ENCODE peak calls at places on chromosomes 11 and 22, in four cellular contexts. One of them, this sample, is unnamed.

GRCh38 chr11:11125618-11126017 is 227.4 kb downstream of the CSNK2A3 start:
- DNase-seq in IMR-90: no peak
- DNase-seq in H1: no peak
- DNase-seq in H9: no peak
- DNase-seq in this sample: no peak

GRCh38 chr11:69796063-69796462 is 20.9 kb upstream of the FGF4 start:
- DNase-seq in IMR-90: no peak
- DNase-seq in H1: no peak
- DNase-seq in H9: no peak
- DNase-seq in this sample: no peak

GRCh38 chr11:70549796-70550195 is 151.5 kb downstream of the CTTN start:
- DNase-seq in IMR-90: no peak
- DNase-seq in H1: no peak
- DNase-seq in H9: no peak
- DNase-seq in this sample: no peak

GRCh38 chr11:130181295-130182272 is 22.0 kb downstream of the ST14 start:
- DNase-seq in IMR-90: peak
- DNase-seq in H1: no peak
- DNase-seq in H9: no peak
- DNase-seq in this sample: no peak

GRCh38 chr11:23278121-23278520 is 417.8 kb upstream of the CCDC179 start:
- DNase-seq in IMR-90: peak
- DNase-seq in H1: no peak
- DNase-seq in H9: no peak
- DNase-seq in this sample: no peak

GRCh38 chr11:100932474-100933100 is 197.0 kb downstream of the PGR start:
- DNase-seq in IMR-90: peak
- DNase-seq in H1: no peak
- DNase-seq in H9: no peak
- DNase-seq in this sample: peak

GRCh38 chr11:2444301-2445106 is at the start of the genes KCNQ1 and TRPM5:
- DNase-seq in IMR-90: no peak
- DNase-seq in H1: peak
- DNase-seq in H9: peak
- DNase-seq in this sample: peak

GRCh38 chr11:131685206-131685605 is 314.8 kb downstream of the NTM start:
- DNase-seq in IMR-90: no peak
- DNase-seq in H1: no peak
- DNase-seq in H9: no peak
- DNase-seq in this sample: no peak

GRCh38 chr11:36253238-36253637 is 36.0 kb downstream of the COMMD9 start:
- DNase-seq in IMR-90: no peak
- DNase-seq in H1: no peak
- DNase-seq in H9: no peak
- DNase-seq in this sample: peak

GRCh38 chr11:68524213-68524612 is 63.7 kb downstream of the PPP6R3 start:
- DNase-seq in IMR-90: no peak
- DNase-seq in H1: no peak
- DNase-seq in H9: no peak
- DNase-seq in this sample: no peak

GRCh38 chr11:130816941-130817607 is 99.2 kb downstream of the SNX19 start:
- DNase-seq in IMR-90: no peak
- DNase-seq in H1: no peak
- DNase-seq in H9: no peak
- DNase-seq in this sample: no peak

GRCh38 chr11:16604784-16605439 is 133.5 kb upstream of the C11orf58 start:
- DNase-seq in IMR-90: peak
- DNase-seq in H1: peak
- DNase-seq in H9: peak
- DNase-seq in this sample: peak

GRCh38 chr11:43582024-43582836 is 98.3 kb upstream of the HSD17B12 start:
- DNase-seq in IMR-90: no peak
- DNase-seq in H1: peak
- DNase-seq in H9: no peak
- DNase-seq in this sample: no peak

GRCh38 chr11:304915-305833 is 2.4 kb upstream of the IFITM2 start:
- DNase-seq in IMR-90: peak
- DNase-seq in H1: no peak
- DNase-seq in H9: peak
- DNase-seq in this sample: peak

GRCh38 chr22:42743501-42743991 is 22.9 kb upstream of the A4GALT start:
- DNase-seq in IMR-90: no peak
- DNase-seq in H1: no peak
- DNase-seq in H9: no peak
- DNase-seq in this sample: no peak

GRCh38 chr11:61467609-61468401 is 37.9 kb downstream of the SDHAF2 start:
- DNase-seq in IMR-90: no peak
- DNase-seq in H1: no peak
- DNase-seq in H9: no peak
- DNase-seq in this sample: no peak

GRCh38 chr11:68584097-68584496 is 100.2 kb upstream of the GAL start:
- DNase-seq in IMR-90: peak
- DNase-seq in H1: peak
- DNase-seq in H9: peak
- DNase-seq in this sample: peak

GRCh38 chr11:34308821-34309585 is 48.8 kb downstream of the ABTB2 start:
- DNase-seq in IMR-90: no peak
- DNase-seq in H1: no peak
- DNase-seq in H9: no peak
- DNase-seq in this sample: no peak

GRCh38 chr11:111604392-111605009 is 2.3 kb downstream of the SIK2 start:
- DNase-seq in IMR-90: peak
- DNase-seq in H1: no peak
- DNase-seq in H9: no peak
- DNase-seq in this sample: peak

GRCh38 chr11:122146475-122146874 is 30.5 kb upstream of the BLID start:
- DNase-seq in IMR-90: peak
- DNase-seq in H1: no peak
- DNase-seq in H9: no peak
- DNase-seq in this sample: no peak

GRCh38 chr11:69680688-69681087 is 5.5 kb upstream of the LTO1 start:
- DNase-seq in IMR-90: no peak
- DNase-seq in H1: no peak
- DNase-seq in H9: no peak
- DNase-seq in this sample: no peak

GRCh38 chr11:129223701-129224149 is 31.6 kb upstream of the ARHGAP32 start:
- DNase-seq in IMR-90: peak
- DNase-seq in H1: no peak
- DNase-seq in H9: no peak
- DNase-seq in this sample: no peak

GRCh38 chr11:68445531-68446035 is 15.0 kb upstream of the PPP6R3 start:
- DNase-seq in IMR-90: no peak
- DNase-seq in H1: no peak
- DNase-seq in H9: no peak
- DNase-seq in this sample: no peak

GRCh38 chr22:30286813-30287625 is 2.3 kb downstream of the CASTOR1 start:
- DNase-seq in IMR-90: peak
- DNase-seq in H1: peak
- DNase-seq in H9: peak
- DNase-seq in this sample: peak

GRCh38 chr11:96002754-96003290 is 78.9 kb upstream of the MTMR2 start:
- DNase-seq in IMR-90: no peak
- DNase-seq in H1: no peak
- DNase-seq in H9: no peak
- DNase-seq in this sample: no peak

GRCh38 chr22:20647586-20648305 is 126.2 kb upstream of the SERPIND1 start:
- DNase-seq in IMR-90: no peak
- DNase-seq in H1: peak
- DNase-seq in H9: peak
- DNase-seq in this sample: no peak

GRCh38 chr11:76724162-76724768 is 53.7 kb upstream of the LRRC32 start:
- DNase-seq in IMR-90: no peak
- DNase-seq in H1: peak
- DNase-seq in H9: no peak
- DNase-seq in this sample: no peak

GRCh38 chr11:129546266-129546665 is 170.6 kb downstream of the BARX2 start:
- DNase-seq in IMR-90: no peak
- DNase-seq in H1: no peak
- DNase-seq in H9: no peak
- DNase-seq in this sample: no peak

GRCh38 chr11:108906329-108906728 is 241.5 kb downstream of the DDX10 start:
- DNase-seq in IMR-90: peak
- DNase-seq in H1: no peak
- DNase-seq in H9: no peak
- DNase-seq in this sample: no peak

GRCh38 chr11:57459112-57460016 is 964 bp upstream of the RTN4RL2 start:
- DNase-seq in IMR-90: peak
- DNase-seq in H1: peak
- DNase-seq in H9: peak
- DNase-seq in this sample: peak

GRCh38 chr22:31881198-31881597 is 63.1 kb upstream of the YWHAH start:
- DNase-seq in IMR-90: no peak
- DNase-seq in H1: no peak
- DNase-seq in H9: no peak
- DNase-seq in this sample: no peak

GRCh38 chr22:24947881-24948280 is 1.4 kb upstream of the LHFPL7 start:
- DNase-seq in IMR-90: no peak
- DNase-seq in H1: no peak
- DNase-seq in H9: peak
- DNase-seq in this sample: peak
- H3K23ac ChIP-seq in IMR-90: no peak
- H3K23ac ChIP-seq in H1: no peak
- H3K23ac ChIP-seq in H9: no peak
- H3K23ac ChIP-seq in this sample: no peak

GRCh38 chr11:92130432-92130831 is 94.2 kb upstream of the FAT3 start:
- DNase-seq in IMR-90: peak
- DNase-seq in H1: no peak
- DNase-seq in H9: no peak
- DNase-seq in this sample: no peak

GRCh38 chr11:92129811-92130210 is 94.8 kb upstream of the FAT3 start:
- DNase-seq in IMR-90: no peak
- DNase-seq in H1: no peak
- DNase-seq in H9: no peak
- DNase-seq in this sample: no peak

GRCh38 chr11:92131289-92131890 is 93.2 kb upstream of the FAT3 start:
- DNase-seq in IMR-90: no peak
- DNase-seq in H1: no peak
- DNase-seq in H9: no peak
- DNase-seq in this sample: no peak

GRCh38 chr11:92125316-92125715 is 99.3 kb upstream of the FAT3 start:
- DNase-seq in IMR-90: no peak
- DNase-seq in H1: no peak
- DNase-seq in H9: no peak
- DNase-seq in this sample: no peak

DNA sequence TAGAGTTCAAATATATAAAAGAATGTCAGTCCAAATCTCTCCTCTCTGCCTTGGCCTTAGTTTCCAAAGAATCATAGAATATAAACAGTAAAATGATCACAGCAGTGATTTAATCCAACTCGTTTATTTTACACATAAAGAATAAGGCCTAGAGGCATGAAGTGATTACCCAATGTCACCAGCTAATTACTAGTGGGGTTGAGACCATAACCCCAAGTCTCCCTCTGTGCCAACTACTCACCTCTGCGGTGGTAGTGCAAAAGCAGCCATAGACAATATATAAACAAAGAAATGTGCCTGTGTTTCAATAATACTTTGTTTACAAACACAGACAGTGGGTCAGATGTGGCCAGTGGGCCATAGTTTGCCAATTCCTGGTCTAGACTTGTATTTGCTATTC is 96.6 kb upstream of the FAT3 start:
- DNase-seq in IMR-90: no peak
- DNase-seq in H1: no peak
- DNase-seq in H9: no peak
- DNase-seq in this sample: no peak
- H3K56ac ChIP-seq in IMR-90: no peak
- H3K56ac ChIP-seq in H1: no peak
- H3K56ac ChIP-seq in H9: no peak
- H3K56ac ChIP-seq in this sample: no peak

GRCh38 chr11:75270896-75271415 is 30.4 kb downstream of the TPBGL start:
- DNase-seq in IMR-90: peak
- DNase-seq in H1: no peak
- DNase-seq in H9: no peak
- DNase-seq in this sample: no peak
- H3K27ac ChIP-seq in IMR-90: no peak
- H3K27ac ChIP-seq in H1: no peak
- H3K27ac ChIP-seq in H9: no peak
- H3K27ac ChIP-seq in this sample: no peak

GRCh38 chr11:30508594-30508993 is 77.6 kb downstream of the MPPED2 start:
- DNase-seq in IMR-90: no peak
- DNase-seq in H1: no peak
- DNase-seq in H9: no peak
- DNase-seq in this sample: no peak
- H3K23ac ChIP-seq in IMR-90: no peak
- H3K23ac ChIP-seq in H1: no peak
- H3K23ac ChIP-seq in H9: no peak
- H3K23ac ChIP-seq in this sample: no peak

DNA sequence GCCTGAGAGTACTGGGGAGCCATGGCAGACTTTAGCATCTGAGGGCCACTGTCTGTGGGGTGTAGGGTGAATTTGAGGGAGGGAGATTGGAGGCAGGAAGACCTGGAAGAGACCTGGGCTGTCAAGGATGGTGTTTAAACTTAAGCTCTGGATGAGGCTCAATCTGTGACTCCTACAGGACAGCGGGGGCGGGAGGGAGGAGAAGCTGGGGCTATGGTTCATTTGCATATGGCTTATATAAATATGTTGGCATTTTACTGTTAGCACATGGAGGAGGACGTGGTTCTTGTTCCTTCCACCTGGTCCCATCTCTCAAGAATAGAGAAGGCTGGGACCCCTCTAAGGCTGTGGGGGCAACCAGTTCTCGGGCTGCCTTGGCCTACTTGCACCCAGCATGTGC is 81.5 kb downstream of the PDE2A start:
- DNase-seq in IMR-90: no peak
- DNase-seq in H1: no peak
- DNase-seq in H9: no peak
- DNase-seq in this sample: no peak
- H3K56ac ChIP-seq in IMR-90: no peak
- H3K56ac ChIP-seq in H1: no peak
- H3K56ac ChIP-seq in H9: no peak
- H3K56ac ChIP-seq in this sample: no peak

GRCh38 chr11:104594228-104594958 is 303.9 kb downstream of the CASP12 start:
- DNase-seq in IMR-90: peak
- DNase-seq in H1: no peak
- DNase-seq in H9: no peak
- DNase-seq in this sample: no peak

GRCh38 chr11:104583857-104584256 is 314.4 kb downstream of the CASP12 start:
- DNase-seq in IMR-90: no peak
- DNase-seq in H1: no peak
- DNase-seq in H9: no peak
- DNase-seq in this sample: no peak

GRCh38 chr11:104584823-104585222 is 313.4 kb downstream of the CASP12 start:
- DNase-seq in IMR-90: no peak
- DNase-seq in H1: no peak
- DNase-seq in H9: no peak
- DNase-seq in this sample: no peak

DNA sequence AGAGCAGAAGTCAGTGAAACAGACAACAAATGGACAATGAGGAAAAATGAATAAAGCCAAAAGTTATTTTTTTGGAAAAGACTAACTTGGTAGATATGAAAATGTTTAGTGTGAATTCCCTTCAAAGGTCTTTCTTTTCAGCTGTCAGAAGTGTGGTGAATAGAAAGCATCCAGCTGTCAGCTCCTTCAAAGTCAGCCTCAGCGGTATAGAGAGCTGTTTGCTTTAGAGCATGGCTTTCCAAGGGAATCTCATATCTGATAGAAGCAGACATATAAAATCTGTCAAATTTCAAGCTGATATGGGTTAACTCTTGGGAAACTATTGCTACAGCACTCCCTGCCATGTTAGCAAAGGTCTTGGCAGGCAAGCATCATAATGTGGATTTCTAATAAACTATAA is 309.3 kb downstream of the CASP12 start:
- DNase-seq in IMR-90: no peak
- DNase-seq in H1: no peak
- DNase-seq in H9: no peak
- DNase-seq in this sample: no peak
- H3K27ac ChIP-seq in IMR-90: no peak
- H3K27ac ChIP-seq in H1: no peak
- H3K27ac ChIP-seq in H9: no peak
- H3K27ac ChIP-seq in this sample: no peak

This sample was measured in mesendoderm.